ENCODE peak calls at places on chromosome 19, in ten cellular contexts. W is fibroblast of the aortic adventitia, H is fibroblast of lung, Z is left ventricle myocardium inferior, Y is breast epithelium, D is lower leg skin, B is Calu3, C is mesothelial cell of epicardium, L is RWPE1, S is AG09319. O is an unnamed sample.

GRCh38 chr19:55616395-55616875 is 7.9 kb downstream of the ZNF784 start:
- DNase-seq in B (no peak), L (no peak), Y (no peak), H (no peak), W (no peak), D (no peak), C (no peak), S (no peak), Z (no peak), O (peak)

GRCh38 chr19:7145494-7145893 is 76.0 kb downstream of the ZNF557 start:
- DNase-seq in B (no peak), Z (no peak), S (no peak), W (no peak), H (no peak), Y (no peak), C (no peak), L (no peak), D (no peak), O (no peak)

GRCh38 chr19:44644391-44645016 is 794 bp downstream of the PVR start:
- DNase-seq in S (no peak), C (no peak), D (no peak), W (peak), B (peak), L (peak), H (peak), Y (peak), Z (no peak), O (peak)

GRCh38 chr19:45376045-45376724 is 5.8 kb upstream of the ERCC2 start:
- DNase-seq in H (peak), C (peak), S (peak), Y (peak), W (peak), B (peak), L (peak), D (no peak), Z (no peak), O (peak)

GRCh38 chr19:33676999-33677665 is 55.4 kb downstream of the CHST8 start:
- DNase-seq in D (no peak), C (peak), B (no peak), L (no peak), Y (no peak), S (no peak), W (no peak), H (no peak), Z (no peak), O (no peak)

GRCh38 chr19:43628646-43629326 is 9.4 kb upstream of the ZNF428 start:
- DNase-seq in B (no peak), L (no peak), D (no peak), Y (no peak), W (no peak), Z (no peak), H (no peak), S (no peak), C (no peak), O (no peak)

GRCh38 chr19:3518231-3518630 is 12.1 kb downstream of the FZR1 start:
- DNase-seq in C (no peak), Y (no peak), L (no peak), S (no peak), H (no peak), D (no peak), Z (no peak), W (no peak), B (no peak), O (peak)

GRCh38 chr19:10776900-10777650 is 58.9 kb downstream of the TMED1 start:
- DNase-seq in L (no peak), Z (no peak), S (no peak), B (no peak), H (no peak), C (no peak), W (no peak), Y (no peak), D (no peak), O (no peak)

GRCh38 chr19:52901842-52902241 is 4.4 kb upstream of the ZNF320 start:
- DNase-seq in H (no peak), W (no peak), L (no peak), B (no peak), Y (no peak), D (no peak), Z (no peak), C (no peak), S (no peak), O (peak)

DNA sequence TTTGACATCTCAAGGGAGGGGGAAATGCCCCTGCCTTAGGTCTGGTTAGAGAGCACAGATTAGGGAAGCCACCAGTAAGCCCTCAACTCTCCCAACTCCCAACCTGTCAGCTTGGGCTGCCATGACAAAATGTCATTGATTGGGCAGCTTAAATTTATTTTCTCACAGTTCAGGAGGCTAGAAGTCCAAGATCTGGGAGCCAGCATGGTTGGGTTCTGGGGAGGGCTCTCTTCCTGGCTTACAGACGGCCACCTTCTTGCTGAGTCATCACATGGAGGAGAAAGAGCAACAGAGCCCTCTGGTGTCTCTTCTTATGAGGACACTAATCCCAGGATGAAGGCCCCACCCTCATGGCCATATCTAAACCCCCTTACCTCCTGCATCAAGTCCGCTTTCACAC is 24.2 kb downstream of the C19orf12 start:
- DNase-seq in B (peak), Y (no peak), Z (no peak), W (peak), S (no peak), L (peak), D (no peak), C (no peak), H (peak), O (peak)
- TF ChIP-seq CTCF in B (no peak), Y (no peak), Z (peak), W (peak), S (peak), L (no peak), D (no peak), C (no peak), H (no peak), O (peak)

GRCh38 chr19:18202759-18203407 is 959 bp downstream of the RAB3A start:
- DNase-seq in C (no peak), Z (no peak), S (no peak), Y (no peak), B (no peak), L (no peak), D (peak), H (no peak), W (no peak), O (peak)
- TF ChIP-seq CTCF in C (no peak), Z (peak), S (peak), Y (no peak), B (no peak), L (peak), D (no peak), H (peak), W (peak), O (peak)

GRCh38 chr19:39831679-39832078 is 2.3 kb downstream of the DYRK1B start:
- DNase-seq in Z (no peak), D (no peak), C (no peak), H (no peak), B (no peak), W (no peak), S (no peak), L (no peak), Y (no peak), O (no peak)
- TF ChIP-seq CTCF in Z (no peak), D (no peak), C (no peak), H (no peak), B (no peak), W (no peak), S (no peak), L (no peak), Y (no peak), O (no peak)

DNA sequence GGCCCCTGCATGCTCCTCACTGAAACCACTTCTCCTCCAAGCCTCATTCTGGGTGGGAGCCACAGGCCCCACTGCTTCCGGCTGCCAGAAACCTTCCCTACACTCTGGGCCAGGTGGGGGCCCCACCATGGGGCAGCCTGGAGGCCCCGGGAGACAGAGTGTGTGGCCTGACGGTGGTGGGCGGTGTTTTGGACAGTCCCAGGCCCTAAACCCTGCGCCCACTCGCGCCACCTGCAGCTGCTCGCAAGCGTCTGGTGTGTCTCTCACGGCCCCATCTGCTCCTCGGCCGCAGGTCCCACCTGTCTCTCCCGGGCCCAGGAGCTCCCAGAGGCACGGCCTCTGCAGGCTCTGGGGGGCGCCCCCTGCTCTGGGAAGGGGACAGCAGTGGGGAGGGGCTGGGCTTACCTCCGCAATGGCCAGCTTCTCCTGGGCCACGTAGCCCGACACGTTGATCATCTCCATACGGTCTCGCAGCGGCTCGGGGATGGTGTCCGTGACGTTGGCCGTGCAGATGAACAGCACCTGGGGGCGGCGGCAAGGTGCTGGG is 5.6 kb downstream of the RPL36 start:
- DNase-seq in B (no peak), C (no peak), W (no peak), H (no peak), S (no peak), D (no peak), L (no peak), Z (no peak), Y (no peak), O (peak)
- TF ChIP-seq CTCF in B (no peak), C (no peak), W (no peak), H (no peak), S (no peak), D (no peak), L (no peak), Z (no peak), Y (no peak), O (no peak)

GRCh38 chr19:13959962-13960862 is 7.9 kb downstream of the DCAF15 start:
- DNase-seq in Z (no peak), S (no peak), B (peak), H (no peak), C (no peak), W (no peak), D (no peak), Y (no peak), L (no peak), O (peak)
- TF ChIP-seq CTCF in Z (no peak), S (peak), B (no peak), H (no peak), C (peak), W (peak), D (no peak), Y (no peak), L (no peak), O (peak)